ENCODE peak calls at places on chromosomes 13 and 19, in four cellular contexts. I is IMR-90, N is K562, W is GM12878. F is an unnamed sample.

GRCh38 chr19:49125025-49125731 is 5.8 kb downstream of the PPFIA3 start:
- DNase-seq in I (no peak), N (no peak), W (no peak), F (no peak)

GRCh38 chr13:36839281-36839680 is 20.3 kb downstream of the RFXAP start:
- DNase-seq in I (no peak), N (no peak), W (no peak), F (no peak)

GRCh38 chr13:97521726-97522125 is 87.8 kb downstream of the RAP2A start:
- DNase-seq in I (no peak), N (no peak), W (no peak), F (no peak)

GRCh38 chr19:52946322-52947310 is 16.1 kb downstream of the ZNF816 start:
- DNase-seq in I (peak; percentile 5), N (peak; percentile 18), W (no peak), F (peak; percentile 15)

GRCh38 chr19:4754248-4754647 is 30.6 kb upstream of the DPP9 start:
- DNase-seq in I (peak; percentile 13), N (no peak), W (no peak), F (no peak)

GRCh38 chr19:5547881-5548280 is 19.9 kb downstream of the TINCR start:
- DNase-seq in I (peak; percentile 51), N (peak; percentile 60), W (no peak), F (peak; percentile 9)

GRCh38 chr13:76894401-76895110 is 8.4 kb upstream of the KCTD12 start:
- DNase-seq in I (no peak), N (no peak), W (no peak), F (peak; percentile 11)

GRCh38 chr13:31000889-31001288 is 68.4 kb downstream of the TEX26 start:
- DNase-seq in I (no peak), N (no peak), W (no peak), F (peak; percentile 4)

GRCh38 chr19:2328401-2329161 is at the start of the genes LSM7 and SPPL2B:
- DNase-seq in I (peak; percentile 83), N (peak; percentile 99), W (peak; percentile 64), F (peak; percentile 90)

GRCh38 chr13:109767023-109767422 is 19.4 kb downstream of the IRS2 start:
- DNase-seq in I (no peak), N (no peak), W (no peak), F (no peak)

GRCh38 chr13:28429096-28429495 is 65.8 kb downstream of the FLT1 start:
- DNase-seq in I (no peak), N (no peak), W (no peak), F (no peak)

GRCh38 chr13:100156786-100157185 is 67.9 kb downstream of the PCCA start:
- DNase-seq in I (no peak), N (no peak), W (no peak), F (peak; percentile 3)

GRCh38 chr19:8307400-8307964 is 676 bp downstream of the CD320 start:
- DNase-seq in I (no peak), N (peak; percentile 56), W (no peak), F (no peak)

GRCh38 chr13:25215253-25215575 is 43.1 kb upstream of the AMER2 start:
- DNase-seq in I (no peak), N (no peak), W (no peak), F (no peak)

GRCh38 chr13:25217023-25217909 is 45.2 kb upstream of the AMER2 start:
- DNase-seq in I (peak; percentile 70), N (no peak), W (no peak), F (no peak)

GRCh38 chr13:25210842-25211241 is 38.8 kb upstream of the AMER2 start:
- DNase-seq in I (no peak), N (no peak), W (no peak), F (no peak)

GRCh38 chr13:25214371-25215252 is 42.5 kb upstream of the AMER2 start:
- DNase-seq in I (peak; percentile 21), N (no peak), W (no peak), F (no peak)

GRCh38 chr13:25213716-25214115 is 41.6 kb upstream of the AMER2 start:
- DNase-seq in I (no peak), N (no peak), W (no peak), F (no peak)
- TF ChIP-seq FOS in I (no peak), N (no peak), W (no peak), F (no peak)

DNA sequence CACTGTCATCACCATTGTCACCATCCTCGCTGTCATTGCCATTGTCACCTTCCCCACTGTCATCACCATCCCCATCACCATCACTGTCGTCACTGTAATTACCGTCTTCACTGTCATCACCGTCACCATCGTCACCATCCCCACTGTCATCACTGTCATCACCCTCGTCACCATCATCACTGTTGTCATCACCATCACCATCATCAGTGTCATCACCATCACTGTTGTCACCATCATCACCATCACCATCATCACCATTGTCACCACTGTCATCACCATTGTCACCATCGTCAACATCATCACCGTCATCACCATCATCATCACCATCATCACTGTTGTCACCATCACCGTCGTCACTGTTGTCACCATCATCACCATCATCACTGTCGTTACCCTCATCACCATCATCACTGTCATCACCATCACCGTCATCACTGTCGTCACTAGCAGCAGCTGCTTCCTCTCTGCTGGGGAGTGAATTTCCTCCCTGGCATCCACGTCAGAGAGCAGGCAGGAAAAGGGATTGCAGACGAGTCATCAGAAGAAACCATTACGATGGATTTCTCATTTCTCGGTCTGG is 27.3 kb downstream of the TMEM255B start:
- DNase-seq in I (peak; percentile 76), N (no peak), W (no peak), F (peak; percentile 44)
- TF ChIP-seq FOS in I (no peak), N (no peak), W (no peak), F (no peak)

GRCh38 chr19:47093254-47093653 is 20.3 kb downstream of the ZC3H4 start:
- DNase-seq in I (no peak), N (no peak), W (no peak), F (no peak)
- TF ChIP-seq FOS in I (no peak), N (no peak), W (no peak), F (no peak)

GRCh38 chr13:42709276-42709675 is 72.1 kb upstream of the FAM216B start:
- DNase-seq in I (no peak), N (no peak), W (no peak), F (no peak)

GRCh38 chr13:42708391-42708790 is 73.0 kb upstream of the FAM216B start:
- DNase-seq in I (no peak), N (no peak), W (no peak), F (no peak)

GRCh38 chr13:42706286-42706685 is 75.1 kb upstream of the FAM216B start:
- DNase-seq in I (no peak), N (no peak), W (no peak), F (no peak)

GRCh38 chr13:42707003-42707402 is 74.4 kb upstream of the FAM216B start:
- DNase-seq in I (peak; percentile 18), N (no peak), W (no peak), F (no peak)

DNA sequence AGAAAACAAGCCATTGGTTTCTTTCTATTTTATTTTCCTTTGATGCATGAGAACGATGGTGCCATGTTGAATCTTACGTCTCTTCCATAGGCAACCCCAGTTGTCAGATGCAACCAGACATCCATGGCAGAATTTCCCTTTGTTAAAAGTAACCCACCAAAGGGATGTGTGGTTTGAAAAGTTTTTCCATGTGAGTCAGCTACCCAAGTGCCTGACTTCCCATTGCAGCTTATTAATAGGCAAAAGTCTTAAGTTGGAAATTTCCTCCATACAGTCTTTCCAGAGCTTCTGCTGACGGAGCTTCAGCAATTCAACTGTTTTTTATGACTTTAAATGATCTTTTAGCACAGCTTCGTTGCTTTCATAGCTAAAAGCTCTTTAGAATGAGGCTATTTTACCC is 73.8 kb upstream of the FAM216B start:
- DNase-seq in I (peak; percentile 64), N (no peak), W (no peak), F (no peak)
- TF ChIP-seq FOS in I (no peak), N (no peak), W (no peak), F (no peak)

F was measured in endothelial cell of umbilical vein.